ENCODE peak calls at places on chromosome X, in ten cellular contexts. B is BJ, M is uterus, U is testis, S is astrocyte of the spinal cord, J is ovary, G is fibroblast of lung, R is bronchial epithelial cell, Y is HCT116, T is esophagus squamous epithelium. E is an unnamed sample.

GRCh38 chrX:115940888-115941332 is 229.6 kb upstream of the AGTR2 start:
- DNase-seq in B (no peak), M (peak), U (no peak), S (peak), J (peak), G (peak), R (no peak), Y (no peak), T (no peak), E (peak)

GRCh38 chrX:11151799-11152591 is 40.9 kb downstream of the HCCS start:
- DNase-seq in B (no peak), M (no peak), U (no peak), S (no peak), J (no peak), G (no peak), R (no peak), Y (no peak), T (no peak), E (no peak)

GRCh38 chrX:53813663-53814440 is 127.3 kb upstream of the HUWE1 start:
- DNase-seq in B (no peak), M (no peak), U (no peak), S (no peak), J (no peak), G (no peak), R (no peak), Y (no peak), T (no peak), E (no peak)

GRCh38 chrX:17930850-17931249 is 69.8 kb upstream of the RAI2 start:
- DNase-seq in B (no peak), M (no peak), U (no peak), S (no peak), J (no peak), G (no peak), R (no peak), Y (no peak), T (no peak), E (no peak)

GRCh38 chrX:1581132-1581531 is 10.3 kb upstream of the AKAP17A start:
- DNase-seq in B (no peak), M (peak), U (peak), S (peak), J (no peak), G (no peak), R (peak), Y (no peak), T (no peak), E (peak)

GRCh38 chrX:96696462-96696861 is 11.8 kb downstream of the DIAPH2 start:
- DNase-seq in B (no peak), M (no peak), U (no peak), S (no peak), J (no peak), G (no peak), R (no peak), Y (no peak), T (no peak), E (no peak)

GRCh38 chrX:85379174-85379907 is at the start of gene POF1B:
- DNase-seq in B (no peak), M (no peak), U (no peak), S (no peak), J (no peak), G (no peak), R (peak), Y (no peak), T (no peak), E (peak)

GRCh38 chrX:101617211-101618191 is at the start of gene ARMCX6:
- DNase-seq in B (no peak), M (peak), U (peak), S (peak), J (peak), G (peak), R (peak), Y (peak), T (peak), E (peak)

GRCh38 chrX:115226929-115227328 is 7.0 kb downstream of the LRCH2 start:
- DNase-seq in B (no peak), M (no peak), U (no peak), S (peak), J (no peak), G (peak), R (peak), Y (peak), T (no peak), E (peak)

GRCh38 chrX:100645106-100645505 is 1.1 kb downstream of the SRPX2 start:
- DNase-seq in B (no peak), M (no peak), U (no peak), S (no peak), J (no peak), G (no peak), R (peak), Y (no peak), T (no peak), E (peak)

GRCh38 chrX:55142206-55142918 is 53.5 kb downstream of the PAGE2 start:
- DNase-seq in B (no peak), M (no peak), U (no peak), S (no peak), J (no peak), G (no peak), R (no peak), Y (no peak), T (no peak), E (no peak)

GRCh38 chrX:43718081-43718480 is 62.0 kb downstream of the MAOA start:
- DNase-seq in B (no peak), M (no peak), U (no peak), S (no peak), J (no peak), G (no peak), R (no peak), Y (no peak), T (no peak), E (peak)

GRCh38 chrX:79573760-79574159 is 206.6 kb upstream of the ITM2A start:
- DNase-seq in B (no peak), M (no peak), U (no peak), S (no peak), J (no peak), G (no peak), R (no peak), Y (no peak), T (no peak), E (no peak)

GRCh38 chrX:126770179-126770578 is 49.4 kb upstream of the PRR32 start:
- DNase-seq in B (no peak), M (no peak), U (peak), S (no peak), J (no peak), G (no peak), R (peak), Y (no peak), T (no peak), E (peak)

GRCh38 chrX:129361566-129361965 is 161.7 kb downstream of the SMARCA1 start:
- DNase-seq in B (no peak), M (no peak), U (no peak), S (no peak), J (no peak), G (no peak), R (no peak), Y (no peak), T (no peak), E (no peak)

GRCh38 chrX:18931972-18932371 is 51.9 kb downstream of the PHKA2 start:
- DNase-seq in B (no peak), M (no peak), U (no peak), S (peak), J (no peak), G (peak), R (peak), Y (no peak), T (no peak), E (peak)

GRCh38 chrX:115941388-115941787 is 229.2 kb upstream of the AGTR2 start:
- DNase-seq in B (no peak), M (no peak), U (no peak), S (no peak), J (no peak), G (no peak), R (no peak), Y (no peak), T (no peak), E (no peak)

GRCh38 chrX:54248309-54248708 is 65.3 kb upstream of the FAM120C start:
- DNase-seq in B (no peak), M (no peak), U (no peak), S (peak), J (no peak), G (peak), R (peak), Y (peak), T (no peak), E (peak)

GRCh38 chrX:138775501-138775900 is 64.0 kb upstream of the FGF13 start:
- DNase-seq in B (no peak), M (no peak), U (no peak), S (peak), J (no peak), G (peak), R (peak), Y (no peak), T (no peak), E (peak)

GRCh38 chrX:101759000-101759399 is 99.3 kb upstream of the ARMCX2 start:
- DNase-seq in B (no peak), M (peak), U (peak), S (peak), J (no peak), G (peak), R (peak), Y (peak), T (no peak), E (peak)

GRCh38 chrX:7115557-7115956 is 32.0 kb upstream of the STS start:
- DNase-seq in B (no peak), M (no peak), U (peak), S (no peak), J (peak), G (peak), R (no peak), Y (no peak), T (no peak), E (no peak)

GRCh38 chrX:19334945-19335626 is 8.6 kb upstream of the PDHA1 start:
- DNase-seq in B (no peak), M (no peak), U (peak), S (peak), J (no peak), G (peak), R (peak), Y (peak), T (no peak), E (no peak)

GRCh38 chrX:57447856-57448255 is 144.0 kb upstream of the ZXDB start:
- DNase-seq in B (no peak), M (no peak), U (no peak), S (no peak), J (no peak), G (no peak), R (peak), Y (no peak), T (no peak), E (peak)

GRCh38 chrX:96568088-96568487 is 116.6 kb upstream of the DIAPH2 start:
- DNase-seq in B (no peak), M (no peak), U (no peak), S (no peak), J (no peak), G (no peak), R (no peak), Y (no peak), T (no peak), E (no peak)

GRCh38 chrX:105191878-105192277 is 28.6 kb downstream of the TEX13A start:
- DNase-seq in B (no peak), M (no peak), U (peak), S (peak), J (no peak), G (no peak), R (peak), Y (no peak), T (no peak), E (peak)

GRCh38 chrX:71143508-71143907 is 1.1 kb upstream of the NLGN3 start:
- DNase-seq in B (no peak), M (peak), U (peak), S (peak), J (peak), G (peak), R (peak), Y (no peak), T (no peak), E (no peak)

GRCh38 chrX:68807818-68808217 is 21.0 kb upstream of the EFNB1 start:
- DNase-seq in B (no peak), M (no peak), U (peak), S (peak), J (no peak), G (no peak), R (peak), Y (peak), T (no peak), E (no peak)

GRCh38 chrX:68273887-68274286 is 159.4 kb downstream of the OPHN1 start:
- DNase-seq in B (no peak), M (no peak), U (no peak), S (no peak), J (no peak), G (no peak), R (peak), Y (peak), T (no peak), E (peak)

GRCh38 chrX:110050885-110051284 is 48.0 kb downstream of the TMEM164 start:
- DNase-seq in B (no peak), M (no peak), U (no peak), S (no peak), J (no peak), G (no peak), R (no peak), Y (no peak), T (no peak), E (no peak)

GRCh38 chrX:136626237-136626636 is 21.7 kb upstream of the CD40LG start:
- DNase-seq in B (no peak), M (no peak), U (no peak), S (no peak), J (no peak), G (no peak), R (no peak), Y (no peak), T (no peak), E (no peak)

GRCh38 chrX:101462892-101463291 is 22.4 kb upstream of the ARMCX4 start:
- DNase-seq in B (no peak), M (no peak), U (no peak), S (peak), J (no peak), G (peak), R (peak), Y (peak), T (no peak), E (peak)

GRCh38 chrX:79413009-79413408 is 45.9 kb upstream of the ITM2A start:
- DNase-seq in B (no peak), M (no peak), U (no peak), S (peak), J (no peak), G (no peak), R (peak), Y (no peak), T (no peak), E (peak)

GRCh38 chrX:39874202-39874816 is 223.4 kb downstream of the BCOR start:
- DNase-seq in B (no peak), M (no peak), U (no peak), S (no peak), J (no peak), G (no peak), R (peak), Y (no peak), T (no peak), E (peak)

GRCh38 chrX:69613946-69614345 is 2.0 kb upstream of the EDA start:
- DNase-seq in B (no peak), M (no peak), U (no peak), S (no peak), J (no peak), G (no peak), R (no peak), Y (no peak), T (no peak), E (no peak)

GRCh38 chrX:2609431-2610238 is 81.5 kb upstream of the CD99 start:
- DNase-seq in B (no peak), M (no peak), U (no peak), S (peak), J (no peak), G (peak), R (peak), Y (no peak), T (no peak), E (peak)

GRCh38 chrX:105190252-105190853 is 30.1 kb downstream of the TEX13A start:
- DNase-seq in B (no peak), M (no peak), U (peak), S (peak), J (no peak), G (peak), R (peak), Y (no peak), T (no peak), E (peak)

GRCh38 chrX:138982350-138982749 is 270.8 kb upstream of the FGF13 start:
- DNase-seq in B (no peak), M (no peak), U (no peak), S (no peak), J (no peak), G (no peak), R (no peak), Y (no peak), T (no peak), E (no peak)

GRCh38 chrX:2342878-2343277 is 157.9 kb downstream of the DHRSX start:
- DNase-seq in B (peak), M (no peak), U (no peak), S (peak), J (no peak), G (peak), R (no peak), Y (no peak), T (no peak), E (no peak)

DNA sequence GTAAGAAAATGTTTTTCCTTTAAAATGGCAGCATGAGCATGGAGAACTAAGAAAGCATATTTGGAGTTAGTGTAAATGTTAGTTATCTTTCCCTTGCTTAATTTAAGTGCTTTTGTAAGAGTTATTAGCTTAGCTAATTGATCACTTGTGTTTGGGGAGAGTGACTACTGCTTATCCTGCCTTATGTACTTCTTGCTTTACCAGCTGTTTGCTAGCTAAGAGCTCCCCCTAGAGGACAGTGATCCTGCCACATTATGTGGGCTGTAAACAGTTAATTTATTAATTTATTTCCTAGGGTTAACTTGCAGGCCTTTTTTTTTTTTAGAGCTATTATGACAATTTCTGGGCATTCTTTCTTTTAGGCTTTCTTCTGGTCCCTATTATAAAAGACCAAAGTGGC is 435.8 kb downstream of the MAGEB5 start:
- DNase-seq in B (no peak), M (no peak), U (no peak), S (no peak), J (no peak), G (no peak), R (peak), Y (no peak), T (no peak), E (peak)
- TF ChIP-seq CTCF in B (peak), M (no peak), U (no peak), S (no peak), J (no peak), G (peak), R (no peak), Y (peak), T (no peak), E (no peak)

DNA sequence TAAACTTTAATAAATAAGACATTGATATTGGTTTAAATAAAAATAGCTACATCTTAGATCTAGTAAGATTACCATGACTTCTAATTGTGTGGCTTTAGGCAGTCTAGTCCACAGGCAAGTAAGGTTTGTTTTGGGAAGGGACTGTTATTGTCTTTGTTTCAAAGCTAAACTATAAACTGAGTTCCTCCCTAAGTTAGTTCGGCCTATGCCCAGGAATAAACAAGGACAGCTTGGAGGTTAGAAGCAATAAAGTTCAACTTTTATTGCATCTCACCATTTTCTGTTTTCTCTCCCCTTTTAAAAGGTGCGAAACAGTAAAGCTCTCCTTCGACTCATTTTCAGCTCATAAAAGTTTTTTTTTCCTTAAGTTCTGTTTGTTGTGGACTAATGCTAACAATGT is 70.4 kb upstream of the S100G start:
- DNase-seq in B (no peak), M (no peak), U (no peak), S (no peak), J (no peak), G (no peak), R (no peak), Y (no peak), T (no peak), E (no peak)
- H3K4me3 ChIP-seq in B (no peak), M (no peak), U (no peak), S (no peak), J (no peak), G (no peak), R (no peak), Y (no peak), T (no peak), E (no peak)

GRCh38 chrX:130994671-130995070 is 63.5 kb upstream of the ARHGAP36 start:
- DNase-seq in B (no peak), M (no peak), U (peak), S (peak), J (no peak), G (peak), R (no peak), Y (no peak), T (no peak), E (peak)
- TF ChIP-seq CTCF in B (peak), M (no peak), U (no peak), S (peak), J (no peak), G (peak), R (peak), Y (peak), T (no peak), E (peak)

GRCh38 chrX:153505361-153505760 is 10.6 kb downstream of the BGN start:
- DNase-seq in B (no peak), M (no peak), U (no peak), S (no peak), J (no peak), G (no peak), R (no peak), Y (no peak), T (no peak), E (no peak)
- H3K4me3 ChIP-seq in B (no peak), M (no peak), U (no peak), S (no peak), J (no peak), G (no peak), R (no peak), Y (no peak), T (no peak), E (no peak)

DNA sequence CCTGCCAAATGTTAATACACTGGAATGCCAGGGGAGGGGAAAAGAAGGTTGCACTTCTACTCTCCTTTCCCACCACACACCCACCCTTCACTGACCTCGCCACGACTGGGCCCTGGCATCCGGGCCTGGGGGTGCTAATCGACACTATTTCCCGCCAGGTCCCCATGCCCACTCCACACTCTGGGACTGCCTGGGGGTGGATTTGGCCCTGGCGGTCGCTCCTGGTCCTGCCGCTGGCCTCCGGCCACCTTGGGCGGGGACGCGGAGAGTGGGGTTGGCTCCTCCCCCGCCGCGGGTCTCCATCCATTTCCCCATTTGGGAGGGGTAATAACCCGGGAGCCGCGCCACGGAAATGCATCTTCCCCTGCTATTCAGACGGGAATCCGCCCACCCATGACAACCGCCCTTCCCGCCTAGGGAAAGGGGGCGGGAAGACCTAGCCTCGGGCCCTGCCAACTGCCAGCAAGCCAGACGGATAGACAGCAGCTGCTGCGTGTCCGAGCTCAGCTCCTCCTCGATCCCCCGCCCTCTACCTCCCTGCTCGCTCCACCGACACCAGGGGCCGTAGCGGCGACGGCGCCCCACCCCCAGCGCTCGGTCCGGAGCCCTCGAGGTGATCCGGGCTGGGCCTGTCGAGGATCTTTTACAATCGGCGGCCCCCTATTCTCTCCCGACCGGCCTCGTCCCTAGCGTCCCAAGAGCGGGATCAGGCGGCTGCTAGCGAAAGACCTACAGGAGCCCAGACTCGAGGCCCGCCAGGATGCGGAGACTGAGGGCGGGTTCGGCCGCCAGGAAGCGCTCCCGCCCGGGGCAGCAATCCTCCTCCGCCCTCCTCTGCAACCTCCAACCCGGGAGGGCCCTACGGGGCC is 78.0 kb downstream of the RLIM start:
- DNase-seq in B (peak), M (peak), U (peak), S (peak), J (peak), G (peak), R (peak), Y (no peak), T (peak), E (peak)
- TF ChIP-seq CTCF in B (peak), M (peak), U (peak), S (peak), J (no peak), G (peak), R (no peak), Y (no peak), T (peak), E (peak)

E was measured in epithelial cell of esophagus.